ENCODE peak calls at places on chromosomes 16 and 17, in four cellular contexts. F is PC-9; B is heart left ventricle; K is CD8-positive, alpha-beta T cell. W is an unnamed sample.
A peak's percentile ranks its signal among the peaks of the same experiment; 100 is the strongest.

GRCh38 chr17:624341-624860 is 90.2 kb downstream of the VPS53 start:
- DNase-seq in F (no peak), K (no peak), B (no peak), W (no peak)

GRCh38 chr17:40886090-40886489 is 1.0 kb upstream of the KRT20 start:
- DNase-seq in F (no peak), K (no peak), B (no peak), W (no peak)

GRCh38 chr16:85839681-85840240 is 40.3 kb downstream of the COX4I1 start:
- DNase-seq in B (no peak), K (no peak), F (no peak), W (no peak)

GRCh38 chr17:16513858-16514257 is 21.9 kb upstream of the LRRC75A start:
- DNase-seq in K (no peak), F (no peak), B (no peak), W (no peak)

GRCh38 chr17:55635253-55635766 is 87.4 kb downstream of the TMEM100 start:
- DNase-seq in B (peak; percentile 39), F (no peak), K (no peak), W (peak; percentile 31)

GRCh38 chr17:78450696-78451344 is 72.4 kb downstream of the PGS1 start:
- DNase-seq in K (no peak), F (no peak), B (no peak), W (no peak)

GRCh38 chr17:32297860-32298259 is 32.2 kb downstream of the RHBDL3 start:
- DNase-seq in F (no peak), B (no peak), K (no peak), W (no peak)

GRCh38 chr17:14214271-14214670 is 22.4 kb downstream of the CDRT15 start:
- DNase-seq in B (no peak), K (no peak), F (no peak), W (peak; percentile 5)

GRCh38 chr17:46167826-46168569 is 25.2 kb downstream of the KANSL1 start:
- DNase-seq in B (no peak), K (no peak), F (no peak), W (peak; percentile 94)

GRCh38 chr16:23119570-23119969 is 29.7 kb downstream of the USP31 start:
- DNase-seq in F (no peak), K (no peak), B (no peak), W (peak; percentile 87)

GRCh38 chr17:65193305-65194293 is 56.4 kb downstream of the RGS9 start:
- DNase-seq in B (no peak), K (no peak), F (no peak), W (peak; percentile 39)

GRCh38 chr17:61504697-61505096 is 52.5 kb downstream of the TBX4 start:
- DNase-seq in B (no peak), F (peak; percentile 72), K (no peak), W (peak; percentile 92)

GRCh38 chr17:6914711-6915110 is 81.1 kb upstream of the ALOX12 start:
- DNase-seq in B (no peak), K (peak; percentile 17), F (no peak), W (no peak)

GRCh38 chr16:72481419-72481818 is 309.5 kb upstream of the PMFBP1 start:
- DNase-seq in F (no peak), K (no peak), B (no peak), W (peak; percentile 12)

GRCh38 chr17:21330436-21331160 is 45.6 kb upstream of the KCNJ12 start:
- DNase-seq in B (no peak), K (no peak), F (no peak), W (no peak)

GRCh38 chr16:2224183-2224486 is 744 bp downstream of the E4F1 start:
- DNase-seq in K (no peak), B (no peak), F (no peak), W (no peak)

GRCh38 chr17:28385037-28385797 is 13.7 kb downstream of the SARM1 start:
- DNase-seq in F (peak; percentile 77), K (no peak), B (no peak), W (no peak)
- H3K4me3 ChIP-seq in F (peak overlapping the region; percentile 84), K (peak overlapping the region; percentile 75), B (peak overlapping the region; percentile 3), W (no peak overlapping the region)

GRCh38 chr16:10889880-10890279 is 12.9 kb downstream of the CIITA start:
- DNase-seq in K (no peak), B (no peak), F (no peak), W (no peak)
- H3K4me3 ChIP-seq in K (no peak overlapping the region), B (no peak overlapping the region), F (no peak overlapping the region), W (no peak overlapping the region)

GRCh38 chr17:12665263-12666210 is at the start of gene MYOCD:
- DNase-seq in K (no peak), F (no peak), B (peak; percentile 75), W (peak; percentile 71)
- H3K4me3 ChIP-seq in K (no peak within 1 kb of the TSS), F (no peak within 1 kb of the TSS), B (peak within 1 kb of the TSS; percentile 53), W (peak within 1 kb of the TSS; percentile 84)

DNA sequence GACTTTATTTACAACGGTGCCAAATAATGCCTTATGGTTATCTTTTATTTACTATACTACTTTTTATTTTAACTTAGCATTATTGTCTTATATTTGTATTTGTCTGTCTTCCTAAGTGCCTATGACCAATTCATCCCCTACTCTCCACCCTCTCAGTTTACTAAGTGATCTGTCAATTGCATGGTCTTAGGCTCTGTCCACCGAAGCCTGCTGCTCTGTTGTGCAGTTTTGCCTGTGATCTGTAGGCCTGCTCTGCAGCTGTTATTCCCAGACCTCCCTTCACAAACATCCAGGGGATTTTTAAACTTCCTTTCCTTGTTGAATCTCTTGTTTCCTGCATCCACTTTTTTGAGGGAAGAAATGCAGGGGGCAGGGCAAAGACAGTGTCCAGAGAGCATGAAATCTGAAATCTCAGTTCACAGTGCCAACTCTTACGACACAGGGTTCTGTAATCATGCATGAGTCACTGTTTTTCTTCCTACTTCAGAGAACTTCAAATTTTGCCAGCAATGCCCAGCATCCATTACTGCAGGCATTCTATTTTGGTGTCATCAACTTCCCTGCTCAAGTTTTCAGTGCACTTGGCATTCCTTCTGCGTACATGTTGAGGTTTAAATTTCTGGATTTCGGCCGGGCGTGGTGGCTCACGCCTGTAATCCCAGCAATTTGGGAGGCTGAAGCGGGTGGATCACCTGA is 11.4 kb downstream of the SLFN5 start:
- DNase-seq in B (peak; percentile 45), F (peak; percentile 94), K (no peak), W (peak; percentile 98)
- H3K4me3 ChIP-seq in B (no peak overlapping the region), F (no peak overlapping the region), K (no peak overlapping the region), W (no peak overlapping the region)

DNA sequence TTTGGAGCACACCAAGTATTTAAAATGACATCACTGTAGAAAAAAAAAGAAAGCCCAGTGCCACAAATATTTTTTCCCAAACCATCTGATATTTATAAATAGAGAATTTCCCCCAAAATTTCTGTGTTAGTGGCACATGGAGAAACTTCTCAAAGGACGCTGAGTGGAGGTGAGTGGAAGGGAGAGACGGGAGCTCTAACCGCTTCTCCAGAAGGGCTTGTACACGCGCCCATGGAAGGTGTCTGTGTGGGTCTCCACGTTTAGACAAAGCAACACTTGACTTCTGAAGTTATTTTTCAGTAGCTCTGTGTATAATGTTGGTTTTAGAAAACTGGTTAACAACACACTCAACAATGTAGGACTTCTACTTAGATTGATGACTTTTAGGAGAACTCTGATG is 1.0 kb downstream of the MYOCD start:
- DNase-seq in B (no peak), F (no peak), K (no peak), W (peak; percentile 17)
- H3K4me3 ChIP-seq in B (peak overlapping the region; percentile 53), F (no peak overlapping the region), K (no peak overlapping the region), W (no peak overlapping the region)

GRCh38 chr17:74202879-74203432 is 522 bp upstream of the RPL38 start:
- DNase-seq in F (no peak), B (no peak), K (no peak), W (no peak)
- H3K4me3 ChIP-seq in F (no peak overlapping the region), B (no peak overlapping the region), K (peak overlapping the region; percentile 96), W (no peak overlapping the region)

DNA sequence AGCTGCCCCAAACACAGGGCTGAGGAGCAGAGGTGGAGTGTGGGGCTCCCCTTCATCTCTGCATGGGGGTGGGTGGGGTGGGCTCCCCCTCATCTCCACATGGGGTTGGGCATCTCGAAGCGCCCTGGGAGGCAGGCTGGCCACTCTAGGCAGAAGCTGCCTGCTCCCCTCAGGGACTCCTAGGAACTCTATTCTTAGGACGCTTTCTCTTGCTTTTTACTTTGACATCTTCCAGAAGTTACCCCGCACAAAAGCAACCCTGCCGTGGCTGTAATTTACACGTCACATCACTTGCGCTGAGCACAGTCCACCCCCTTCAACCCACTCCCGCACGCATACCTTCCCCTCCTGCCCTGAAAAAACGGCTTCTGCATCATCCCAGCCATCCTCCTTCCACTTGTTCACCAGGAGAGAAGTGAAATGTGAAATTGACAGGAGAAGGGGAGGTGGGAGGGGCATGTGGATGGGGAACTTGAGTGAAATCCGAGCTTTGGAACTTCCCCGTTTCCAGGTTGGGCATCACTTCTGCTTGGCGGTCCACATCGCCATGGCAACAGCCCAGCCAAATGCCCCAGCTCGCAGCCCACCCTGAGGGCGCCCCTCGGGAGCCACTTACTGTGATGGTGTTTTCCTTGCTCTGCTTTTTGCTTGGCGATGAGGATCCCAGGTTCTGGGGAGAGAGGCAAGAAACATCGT is 53.7 kb upstream of the RCVRN start:
- DNase-seq in B (no peak), K (no peak), F (no peak), W (no peak)
- H3K4me3 ChIP-seq in B (no peak overlapping the region), K (no peak overlapping the region), F (no peak overlapping the region), W (no peak overlapping the region)

GRCh38 chr16:87553174-87553573 is 49.1 kb upstream of the JPH3 start:
- DNase-seq in K (no peak), F (no peak), B (no peak), W (no peak)
- H3K4me3 ChIP-seq in K (no peak overlapping the region), F (no peak overlapping the region), B (no peak overlapping the region), W (no peak overlapping the region)

GRCh38 chr17:27548369-27548768 is 82.6 kb upstream of the LGALS9 start:
- DNase-seq in F (no peak), B (no peak), K (no peak), W (no peak)

GRCh38 chr17:27546624-27547300 is 84.2 kb upstream of the LGALS9 start:
- DNase-seq in F (no peak), K (no peak), B (no peak), W (peak; percentile 24)

GRCh38 chr17:27545562-27546229 is 85.3 kb upstream of the LGALS9 start:
- DNase-seq in F (no peak), B (no peak), K (no peak), W (no peak)

GRCh38 chr17:27549251-27549919 is 81.6 kb upstream of the LGALS9 start:
- DNase-seq in F (no peak), B (no peak), K (no peak), W (no peak)

DNA sequence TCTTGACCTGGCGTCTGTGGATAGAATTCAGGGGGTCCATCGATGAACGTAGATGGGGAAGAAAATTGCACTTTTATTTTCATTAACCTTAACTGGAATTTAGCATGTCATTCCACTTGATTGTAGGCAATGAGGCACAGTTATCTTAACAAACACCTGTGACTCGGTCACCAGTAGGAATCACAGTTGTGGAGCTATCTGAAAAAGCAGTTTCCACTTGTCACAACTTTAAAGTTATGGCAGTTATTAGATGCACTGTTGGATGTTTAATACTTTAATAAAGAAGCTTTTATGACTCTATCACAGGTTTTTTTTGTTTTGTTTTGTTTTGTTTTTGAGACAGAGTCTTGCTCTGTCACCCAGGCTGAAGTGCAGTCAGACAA is 83.7 kb upstream of the LGALS9 start:
- DNase-seq in F (no peak), K (no peak), B (no peak), W (no peak)
- H3K4me3 ChIP-seq in F (no peak overlapping the region), K (no peak overlapping the region), B (no peak overlapping the region), W (no peak overlapping the region)